ENCODE peak calls at places on chromosomes 11 and 22, in five cellular contexts. U, O, Y, D and P are unnamed samples. For H3K9me3, the result is how much of the 10 kb centered on the place peaks cover.

GRCh38 chr11:63554901-63555218 is 8.3 kb downstream of the PLAAT2 start:
- DNase-seq in U (no peak), O (no peak), Y (no peak), D (peak), P (no peak)

GRCh38 chr11:23711981-23712380 is 784.9 kb upstream of the LUZP2 start:
- DNase-seq in U (no peak), O (no peak), Y (no peak), D (no peak), P (no peak)

GRCh38 chr11:9269492-9270030 is 4.4 kb upstream of the DENND5A start:
- DNase-seq in U (peak), O (no peak), Y (no peak), D (no peak), P (no peak)

GRCh38 chr11:44595006-44595405 is 29.5 kb downstream of the CD82 start:
- DNase-seq in U (no peak), O (no peak), Y (no peak), D (no peak), P (no peak)

GRCh38 chr11:31422703-31423102 is 53.0 kb downstream of the DNAJC24 start:
- DNase-seq in U (no peak), O (no peak), Y (no peak), D (no peak), P (no peak)

GRCh38 chr22:27801616-27802388 is at the start of gene MN1:
- DNase-seq in U (peak), O (peak), Y (peak), D (no peak), P (peak)

GRCh38 chr22:27476729-27477128 is 324.8 kb downstream of the MN1 start:
- DNase-seq in U (no peak), O (no peak), Y (no peak), D (no peak), P (no peak)

GRCh38 chr11:114438303-114438702 is 964 bp upstream of the REXO2 start:
- DNase-seq in U (no peak), O (no peak), Y (no peak), D (no peak), P (no peak)

GRCh38 chr11:115459563-115459962 is 44.7 kb downstream of the CADM1 start:
- DNase-seq in U (no peak), O (no peak), Y (no peak), D (no peak), P (no peak)

GRCh38 chr11:22976146-22976545 is 115.9 kb upstream of the CCDC179 start:
- DNase-seq in U (peak), O (peak), Y (peak), D (no peak), P (no peak)

GRCh38 chr11:114077482-114078305 is 18.2 kb downstream of the ZBTB16 start:
- DNase-seq in U (no peak), O (no peak), Y (no peak), D (no peak), P (peak)

GRCh38 chr11:109308551-109308950 is 113.4 kb upstream of the C11orf87 start:
- DNase-seq in U (no peak), O (no peak), Y (no peak), D (no peak), P (no peak)

GRCh38 chr11:44936951-44937543 is 13.6 kb downstream of the TP53I11 start:
- DNase-seq in U (no peak), O (no peak), Y (no peak), D (no peak), P (no peak)

GRCh38 chr22:38572065-38572464 is 2.1 kb upstream of the DMC1 start:
- DNase-seq in U (no peak), O (no peak), Y (peak), D (peak), P (no peak)

GRCh38 chr22:42757475-42757874 is 36.8 kb upstream of the A4GALT start:
- DNase-seq in U (no peak), O (no peak), Y (no peak), D (no peak), P (no peak)

GRCh38 chr11:10807629-10808552 is 835 bp downstream of the EIF4G2 start:
- DNase-seq in U (peak), O (peak), Y (peak), D (peak), P (peak)

GRCh38 chr11:114366331-114367243 is 33.7 kb downstream of the C11orf71 start:
- DNase-seq in U (no peak), O (no peak), Y (no peak), D (no peak), P (no peak)

GRCh38 chr11:69948256-69949141 is 129.3 kb upstream of the FGF3 start:
- DNase-seq in U (no peak), O (peak), Y (no peak), D (no peak), P (no peak)

GRCh38 chr11:114149689-114150407 is 90.3 kb downstream of the ZBTB16 start:
- DNase-seq in U (no peak), O (no peak), Y (no peak), D (no peak), P (no peak)

GRCh38 chr11:113697798-113698407 is 8.2 kb downstream of the TMPRSS5 start:
- DNase-seq in U (no peak), O (no peak), Y (no peak), D (no peak), P (no peak)

GRCh38 chr22:45157907-45158306 is 5.8 kb upstream of the NUP50 start:
- DNase-seq in U (no peak), O (no peak), Y (no peak), D (no peak), P (no peak)

GRCh38 chr22:20584029-20584871 is 76.8 kb downstream of the MED15 start:
- DNase-seq in U (no peak), O (no peak), Y (no peak), D (no peak), P (no peak)

GRCh38 chr22:37880668-37881440 is 25.2 kb upstream of the MICALL1 start:
- DNase-seq in U (no peak), O (no peak), Y (no peak), D (no peak), P (no peak)

GRCh38 chr11:110337570-110338193 is 41.3 kb upstream of the RDX start:
- DNase-seq in U (no peak), O (no peak), Y (no peak), D (no peak), P (no peak)

GRCh38 chr22:20549232-20549841 is 41.9 kb downstream of the MED15 start:
- DNase-seq in U (peak), O (no peak), Y (no peak), D (no peak), P (no peak)

GRCh38 chr11:31995525-31996123 is 95.2 kb upstream of the RCN1 start:
- DNase-seq in U (no peak), O (no peak), Y (no peak), D (no peak), P (no peak)

GRCh38 chr11:38305682-38306081 is 1707.6 kb upstream of the RAG2 start:
- DNase-seq in U (no peak), O (no peak), Y (no peak), D (no peak), P (no peak)

GRCh38 chr11:33984682-33985389 is 66.7 kb upstream of the CAPRIN1 start:
- DNase-seq in U (no peak), O (no peak), Y (no peak), D (no peak), P (no peak)

GRCh38 chr11:81840375-81840774 is 893.3 kb downstream of the FAM181B start:
- DNase-seq in U (no peak), O (no peak), Y (no peak), D (no peak), P (no peak)

GRCh38 chr11:66692871-66693331 is 15.2 kb upstream of the RBM4B start:
- DNase-seq in U (no peak), O (no peak), Y (no peak), D (no peak), P (no peak)

GRCh38 chr22:30636226-30637077 is 871 bp downstream of the SLC35E4 start:
- DNase-seq in U (no peak), O (peak), Y (peak), D (no peak), P (peak)

GRCh38 chr11:30775123-30775522 is 189.0 kb upstream of the MPPED2 start:
- DNase-seq in U (no peak), O (no peak), Y (no peak), D (no peak), P (no peak)

DNA sequence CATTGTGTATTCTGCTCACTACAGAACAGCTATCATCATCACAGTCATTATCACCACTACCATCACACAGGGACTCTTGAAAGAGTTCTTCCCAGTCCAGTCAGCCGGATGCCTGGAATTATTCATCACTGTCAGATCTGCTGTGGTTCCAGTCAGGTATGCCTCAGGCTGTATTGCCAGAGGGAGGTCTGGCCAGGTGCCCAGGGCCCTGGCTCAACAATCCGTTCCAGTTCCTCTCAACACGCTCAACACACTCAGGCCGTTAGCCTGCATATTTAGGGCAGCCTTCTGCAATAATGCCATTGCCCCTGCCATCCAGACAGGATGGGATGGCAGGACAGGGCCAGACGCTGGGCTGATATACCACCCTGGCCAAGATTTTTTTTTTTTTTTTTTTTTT is 28.6 kb upstream of the RASL10A start:
- DNase-seq in U (no peak), O (peak), Y (peak), D (peak), P (no peak)
- H3K9me3 ChIP-seq in U (under half), O (under half), Y (under half), D (under half), P (under half)

GRCh38 chr22:48306785-48307570 is 1520.7 kb downstream of the BRD1 start:
- DNase-seq in U (no peak), O (no peak), Y (no peak), D (no peak), P (no peak)
- H3K9me3 ChIP-seq in U (under half), O (under half), Y (under half), D (under half), P (under half)

DNA sequence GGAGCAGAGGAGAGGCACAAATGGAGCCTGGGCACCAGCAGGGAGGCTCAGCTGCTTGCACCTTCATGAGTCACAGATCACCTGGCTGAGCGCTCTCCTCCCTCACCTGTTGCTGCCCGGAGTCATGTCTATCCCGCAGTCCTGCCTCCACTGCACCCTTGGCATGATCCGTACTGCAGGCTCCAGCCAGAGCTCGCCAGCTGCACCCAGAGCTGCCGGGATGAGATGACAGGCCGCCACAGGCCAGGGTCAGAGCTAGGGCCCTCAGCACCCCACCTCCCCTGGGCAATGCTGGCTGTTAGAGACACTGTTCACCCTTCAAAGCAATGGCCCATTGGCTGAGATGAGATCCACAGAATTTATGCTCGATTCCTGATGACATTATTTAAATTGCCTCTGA is 702.8 kb downstream of the TBC1D22A start:
- DNase-seq in U (no peak), O (no peak), Y (no peak), D (peak), P (no peak)
- H3K9me3 ChIP-seq in U (under half), O (under half), Y (under half), D (under half), P (under half)

GRCh38 chr11:112270551-112271180 is 10.0 kb upstream of the PLET1 start:
- DNase-seq in U (no peak), O (no peak), Y (no peak), D (no peak), P (no peak)
- H3K9me3 ChIP-seq in U (under half), O (under half), Y (under half), D (under half), P (under half)

GRCh38 chr11:107666911-107667568 is 44.8 kb downstream of the SLN start:
- DNase-seq in U (no peak), O (no peak), Y (no peak), D (no peak), P (no peak)
- H3K9me3 ChIP-seq in U (under half), O (under half), Y (under half), D (under half), P (under half)

GRCh38 chr22:36564422-36565151 is 35.6 kb upstream of the EIF3D start:
- DNase-seq in U (no peak), O (no peak), Y (no peak), D (no peak), P (no peak)
- H3K9me3 ChIP-seq in U (under half), O (under half), Y (under half), D (under half), P (under half)

GRCh38 chr11:2631161-2631560 is 68.6 kb downstream of the KCNQ1OT1 start:
- DNase-seq in U (no peak), O (no peak), Y (no peak), D (no peak), P (no peak)
- H3K9me3 ChIP-seq in U (under half), O (half or more), Y (under half), D (under half), P (under half)

GRCh38 chr11:92838655-92839334 is 130.7 kb upstream of the MTNR1B start:
- DNase-seq in U (no peak), O (no peak), Y (no peak), D (no peak), P (no peak)

GRCh38 chr11:92841719-92842118 is 127.7 kb upstream of the MTNR1B start:
- DNase-seq in U (no peak), O (no peak), Y (no peak), D (no peak), P (no peak)

GRCh38 chr11:92837595-92837994 is 131.9 kb upstream of the MTNR1B start:
- DNase-seq in U (no peak), O (no peak), Y (no peak), D (no peak), P (no peak)

GRCh38 chr11:92843455-92843854 is 126.0 kb upstream of the MTNR1B start:
- DNase-seq in U (no peak), O (no peak), Y (no peak), D (no peak), P (no peak)

DNA sequence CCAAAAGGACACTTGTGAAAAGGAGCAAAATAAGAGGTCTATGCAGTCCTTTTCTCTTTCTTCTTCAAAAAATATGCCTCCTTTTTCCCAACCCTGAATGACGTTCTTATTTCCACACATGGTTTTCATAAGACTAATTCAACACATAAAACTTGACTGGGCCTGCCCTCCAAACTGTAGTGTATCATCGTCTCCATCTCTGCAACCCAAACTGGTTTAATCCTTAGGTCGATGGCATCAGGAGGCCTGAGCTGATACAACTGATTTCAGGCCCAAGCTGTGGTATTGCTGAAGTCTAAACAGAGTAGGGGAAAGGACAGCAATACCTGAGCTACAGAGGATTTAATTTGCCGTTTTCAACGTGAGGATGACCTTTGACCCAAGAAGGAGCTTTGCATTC is 130.0 kb upstream of the MTNR1B start:
- DNase-seq in U (no peak), O (no peak), Y (no peak), D (no peak), P (no peak)
- H3K9me3 ChIP-seq in U (under half), O (under half), Y (under half), D (under half), P (under half)

DNA sequence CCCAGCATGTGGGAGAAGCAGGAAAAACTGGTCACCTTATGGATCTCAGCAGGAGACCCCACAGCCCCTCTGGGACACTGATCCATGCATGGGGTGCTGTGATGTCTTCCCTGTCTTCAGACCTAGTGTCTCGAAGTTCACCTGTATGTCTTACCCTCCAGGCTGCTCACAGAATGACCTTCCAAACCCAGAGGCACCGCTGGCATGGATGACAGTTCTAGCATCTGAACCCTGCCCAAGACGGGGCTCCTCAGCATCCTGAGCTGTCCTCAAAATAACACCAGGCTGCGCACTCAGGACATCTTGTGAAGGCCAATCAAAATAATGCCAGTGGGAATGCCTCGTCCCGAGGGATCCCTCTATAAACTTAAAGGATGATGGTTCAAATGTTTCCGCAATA is 824.9 kb downstream of the TBC1D22A start:
- DNase-seq in U (peak), O (peak), Y (no peak), D (no peak), P (no peak)
- H3K9me3 ChIP-seq in U (under half), O (under half), Y (under half), D (under half), P (under half)